ENCODE peak calls at places on chromosomes 5 and 9, in six cellular contexts. R is fibroblast of pulmonary artery, I is IMR-90, U is osteoblast, A is AG10803, O is AG09309. G is an unnamed sample.

GRCh38 chr5:20528471-20528870 is 540.5 kb upstream of the CDH18 start:
- DNase-seq in R (peak), I (no peak), U (no peak), A (no peak), O (no peak), G (no peak)

GRCh38 chr9:132590318-132591182 is 8.1 kb downstream of the BARHL1 start:
- DNase-seq in R (no peak), I (no peak), U (peak), A (no peak), O (no peak), G (no peak)

GRCh38 chr5:139276426-139276825 is 17.1 kb upstream of the MATR3 start:
- DNase-seq in R (no peak), I (no peak), U (no peak), A (no peak), O (no peak), G (no peak)

GRCh38 chr5:88831856-88832255 is 51.1 kb downstream of the MEF2C start:
- DNase-seq in R (no peak), I (no peak), U (no peak), A (no peak), O (no peak), G (no peak)

GRCh38 chr9:113898151-113898550 is 22.0 kb downstream of the ZNF618 start:
- DNase-seq in R (no peak), I (no peak), U (no peak), A (no peak), O (no peak), G (no peak)

GRCh38 chr5:172907657-172908056 is 51.6 kb upstream of the RPL26L1 start:
- DNase-seq in R (no peak), I (no peak), U (no peak), A (no peak), O (no peak), G (no peak)

GRCh38 chr9:133703571-133704399 is 34.4 kb downstream of the SARDH start:
- DNase-seq in R (no peak), I (no peak), U (peak), A (no peak), O (no peak), G (no peak)

GRCh38 chr5:143008809-143009521 is 238.8 kb downstream of the ARHGAP26 start:
- DNase-seq in R (peak), I (peak), U (peak), A (peak), O (peak), G (peak)

GRCh38 chr5:179185256-179186091 is 125.3 kb downstream of the ZNF354C start:
- DNase-seq in R (no peak), I (no peak), U (no peak), A (no peak), O (no peak), G (no peak)

GRCh38 chr9:137614631-137615386 is 4.0 kb upstream of the EHMT1 start:
- DNase-seq in R (no peak), I (no peak), U (peak), A (no peak), O (no peak), G (no peak)
- TF ChIP-seq CTCF in R (no peak), I (no peak), U (no peak), A (no peak), O (no peak), G (no peak)

DNA sequence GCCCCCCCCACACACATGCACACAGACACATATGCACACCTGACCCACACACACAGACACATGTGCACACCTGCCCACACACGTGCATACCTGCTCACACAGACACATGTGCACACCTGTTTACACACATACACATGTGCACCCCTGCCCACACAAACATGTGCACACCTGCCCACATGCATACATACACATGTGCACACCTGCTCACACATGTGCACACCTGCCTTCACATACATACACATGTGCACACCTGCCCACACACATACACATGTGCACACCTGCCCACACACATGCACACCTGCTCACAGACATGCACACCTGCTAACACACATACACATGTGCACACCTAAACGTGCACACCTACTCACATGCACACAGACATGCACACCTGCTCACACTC is 147.0 kb upstream of the FOXD4L5 start:
- DNase-seq in R (no peak), I (no peak), U (no peak), A (no peak), O (no peak), G (no peak)
- TF ChIP-seq CTCF in R (no peak), I (no peak), U (no peak), A (no peak), O (no peak), G (no peak)

GRCh38 chr9:98989036-98990000 is 45.6 kb downstream of the COL15A1 start:
- DNase-seq in R (peak), I (peak), U (peak), A (peak), O (peak), G (no peak)
- TF ChIP-seq CTCF in R (peak), I (peak), U (peak), A (peak), O (peak), G (no peak)

DNA sequence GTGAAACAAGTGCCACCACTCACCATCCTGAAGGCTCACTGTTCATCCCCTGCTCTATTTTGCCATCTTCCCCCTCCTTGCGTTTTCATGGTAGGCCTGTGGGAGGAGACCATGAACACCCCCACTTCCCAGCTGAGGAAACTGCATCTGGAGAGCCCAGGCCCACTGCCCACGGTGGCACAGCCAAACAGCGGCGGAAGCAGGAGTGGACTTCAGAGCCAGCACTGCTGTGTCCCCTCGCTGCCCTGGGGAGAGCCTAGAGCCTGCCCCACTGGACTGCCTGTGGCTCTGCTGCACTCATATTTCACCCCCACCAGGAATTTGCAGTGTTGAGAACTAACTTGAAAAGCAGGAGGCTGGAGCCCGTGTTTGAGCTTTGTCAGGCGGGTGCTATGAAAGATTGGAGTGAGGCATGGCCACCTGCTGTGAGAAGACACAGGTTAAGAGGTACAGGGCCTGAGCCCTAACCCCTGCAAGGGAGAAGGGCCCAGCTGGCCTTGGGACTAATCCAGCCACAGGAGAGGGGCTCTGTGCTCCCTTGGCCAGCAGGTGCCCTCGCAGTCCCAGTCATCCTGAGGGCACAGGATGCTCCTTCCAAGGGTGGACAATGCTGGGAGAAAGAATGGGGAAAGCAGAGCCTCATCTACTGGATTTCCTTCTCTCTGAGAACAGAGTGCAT is 79.0 kb downstream of the MACROH2A1 start:
- DNase-seq in R (no peak), I (no peak), U (no peak), A (no peak), O (no peak), G (no peak)
- TF ChIP-seq CTCF in R (no peak), I (no peak), U (peak), A (peak), O (peak), G (no peak)

DNA sequence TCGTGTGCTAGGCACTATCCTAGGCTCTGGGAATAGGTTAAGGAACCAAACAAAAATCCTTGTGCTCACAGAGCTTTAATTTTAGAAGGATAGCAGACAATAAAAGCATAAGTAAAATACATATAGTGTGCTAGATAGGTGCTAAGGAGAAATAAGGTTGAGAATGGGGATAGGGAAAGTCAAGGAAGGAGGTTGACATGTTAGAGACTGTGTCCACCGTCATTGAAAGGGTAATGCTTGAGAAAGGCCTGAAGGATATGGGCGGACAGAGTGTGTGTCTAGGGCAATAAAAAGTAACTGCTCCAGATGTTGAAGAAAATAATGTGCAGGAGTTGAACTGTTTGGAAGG is 482 bp upstream of the TDRD7 start:
- DNase-seq in R (no peak), I (no peak), U (no peak), A (no peak), O (no peak), G (no peak)
- TF ChIP-seq CTCF in R (no peak), I (no peak), U (no peak), A (no peak), O (no peak), G (no peak)

GRCh38 chr5:76816110-76816831 is 2.6 kb upstream of the F2RL1 start:
- DNase-seq in R (no peak), I (no peak), U (peak), A (peak), O (peak), G (no peak)
- TF ChIP-seq CTCF in R (no peak), I (no peak), U (no peak), A (peak), O (no peak), G (no peak)

GRCh38 chr5:66518052-66518451 is 78.1 kb upstream of the MAST4 start:
- DNase-seq in R (no peak), I (no peak), U (no peak), A (no peak), O (no peak), G (no peak)

GRCh38 chr5:66517361-66517760 is 78.8 kb upstream of the MAST4 start:
- DNase-seq in R (no peak), I (no peak), U (no peak), A (no peak), O (no peak), G (no peak)

GRCh38 chr5:66513130-66513529 is 83.1 kb upstream of the MAST4 start:
- DNase-seq in R (no peak), I (no peak), U (no peak), A (no peak), O (no peak), G (no peak)

GRCh38 chr5:66516535-66516934 is 79.7 kb upstream of the MAST4 start:
- DNase-seq in R (no peak), I (no peak), U (no peak), A (no peak), O (no peak), G (no peak)

GRCh38 chr5:66515209-66515608 is 81.0 kb upstream of the MAST4 start:
- DNase-seq in R (no peak), I (no peak), U (no peak), A (no peak), O (no peak), G (no peak)
- TF ChIP-seq CTCF in R (no peak), I (no peak), U (no peak), A (no peak), O (no peak), G (no peak)